ENCODE peak calls at places on chromosome 15, in eight cellular contexts. One of them, this sample, is unnamed.

GRCh38 chr15:72474466-72474911 is 359 bp downstream of the ARIH1 start:
- DNase-seq in esophagus muscularis mucosa: no peak
- DNase-seq in endothelial cell: peak; percentile 34
- DNase-seq in fibroblast of lung: no peak
- DNase-seq in progenitor cell of endocrine pancreas: no peak
- DNase-seq in cardiac muscle cell: no peak
- DNase-seq in mesothelial cell of epicardium: peak; percentile 63
- DNase-seq in GM13977: no peak
- DNase-seq in this sample: no peak

GRCh38 chr15:71444866-71445590 is 329.8 kb downstream of the THSD4 start:
- DNase-seq in progenitor cell of endocrine pancreas: no peak
- DNase-seq in endothelial cell: no peak
- DNase-seq in mesothelial cell of epicardium: no peak
- DNase-seq in GM13977: no peak
- DNase-seq in esophagus muscularis mucosa: no peak
- DNase-seq in fibroblast of lung: no peak
- DNase-seq in cardiac muscle cell: no peak
- DNase-seq in this sample: no peak

GRCh38 chr15:84911879-84912660 is 27.6 kb downstream of the SLC28A1 start:
- DNase-seq in GM13977: no peak
- DNase-seq in progenitor cell of endocrine pancreas: no peak
- DNase-seq in mesothelial cell of epicardium: no peak
- DNase-seq in endothelial cell: no peak
- DNase-seq in cardiac muscle cell: peak; percentile 100
- DNase-seq in fibroblast of lung: peak; percentile 96
- DNase-seq in esophagus muscularis mucosa: peak; percentile 95
- DNase-seq in this sample: no peak

GRCh38 chr15:26134152-26134551 is 271.0 kb upstream of the ATP10A start:
- DNase-seq in endothelial cell: no peak
- DNase-seq in esophagus muscularis mucosa: no peak
- DNase-seq in fibroblast of lung: no peak
- DNase-seq in GM13977: no peak
- DNase-seq in cardiac muscle cell: no peak
- DNase-seq in progenitor cell of endocrine pancreas: no peak
- DNase-seq in mesothelial cell of epicardium: no peak
- DNase-seq in this sample: no peak

GRCh38 chr15:42919308-42919707 is 1.3 kb downstream of the TTBK2 start:
- DNase-seq in fibroblast of lung: no peak
- DNase-seq in mesothelial cell of epicardium: no peak
- DNase-seq in GM13977: no peak
- DNase-seq in endothelial cell: no peak
- DNase-seq in cardiac muscle cell: peak; percentile 16
- DNase-seq in progenitor cell of endocrine pancreas: no peak
- DNase-seq in esophagus muscularis mucosa: no peak
- DNase-seq in this sample: no peak

GRCh38 chr15:58473720-58474119 is 41.9 kb downstream of the LIPC start:
- DNase-seq in progenitor cell of endocrine pancreas: no peak
- DNase-seq in esophagus muscularis mucosa: no peak
- DNase-seq in fibroblast of lung: peak; percentile 25
- DNase-seq in endothelial cell: no peak
- DNase-seq in GM13977: peak; percentile 36
- DNase-seq in cardiac muscle cell: peak; percentile 83
- DNase-seq in mesothelial cell of epicardium: no peak
- DNase-seq in this sample: no peak

GRCh38 chr15:78842519-78842918 is 30.2 kb upstream of the MORF4L1 start:
- DNase-seq in progenitor cell of endocrine pancreas: no peak
- DNase-seq in endothelial cell: no peak
- DNase-seq in cardiac muscle cell: no peak
- DNase-seq in mesothelial cell of epicardium: no peak
- DNase-seq in esophagus muscularis mucosa: no peak
- DNase-seq in GM13977: peak; percentile 76
- DNase-seq in fibroblast of lung: no peak
- DNase-seq in this sample: no peak

GRCh38 chr15:35112346-35112745 is 27.3 kb upstream of the NANOGP8 start:
- DNase-seq in mesothelial cell of epicardium: no peak
- DNase-seq in cardiac muscle cell: no peak
- DNase-seq in GM13977: no peak
- DNase-seq in fibroblast of lung: no peak
- DNase-seq in progenitor cell of endocrine pancreas: no peak
- DNase-seq in endothelial cell: no peak
- DNase-seq in esophagus muscularis mucosa: no peak
- DNase-seq in this sample: no peak

GRCh38 chr15:43948691-43949325 is 122.0 kb downstream of the WDR76 start:
- DNase-seq in fibroblast of lung: no peak
- DNase-seq in cardiac muscle cell: no peak
- DNase-seq in progenitor cell of endocrine pancreas: no peak
- DNase-seq in mesothelial cell of epicardium: no peak
- DNase-seq in endothelial cell: no peak
- DNase-seq in GM13977: peak; percentile 46
- DNase-seq in esophagus muscularis mucosa: peak; percentile 31
- DNase-seq in this sample: no peak

GRCh38 chr15:63013052-63013808 is 29.3 kb upstream of the TPM1 start:
- DNase-seq in progenitor cell of endocrine pancreas: no peak
- DNase-seq in esophagus muscularis mucosa: no peak
- DNase-seq in fibroblast of lung: peak; percentile 90
- DNase-seq in GM13977: no peak
- DNase-seq in cardiac muscle cell: peak; percentile 78
- DNase-seq in mesothelial cell of epicardium: no peak
- DNase-seq in endothelial cell: no peak
- DNase-seq in this sample: no peak

GRCh38 chr15:33069161-33069560 is 125.4 kb downstream of the FMN1 start:
- DNase-seq in esophagus muscularis mucosa: no peak
- DNase-seq in progenitor cell of endocrine pancreas: no peak
- DNase-seq in GM13977: no peak
- DNase-seq in endothelial cell: no peak
- DNase-seq in mesothelial cell of epicardium: no peak
- DNase-seq in cardiac muscle cell: no peak
- DNase-seq in fibroblast of lung: no peak
- DNase-seq in this sample: no peak

GRCh38 chr15:66634540-66634939 is 67.5 kb upstream of the SMAD6 start:
- DNase-seq in esophagus muscularis mucosa: no peak
- DNase-seq in fibroblast of lung: no peak
- DNase-seq in endothelial cell: no peak
- DNase-seq in progenitor cell of endocrine pancreas: no peak
- DNase-seq in cardiac muscle cell: no peak
- DNase-seq in mesothelial cell of epicardium: no peak
- DNase-seq in GM13977: no peak
- DNase-seq in this sample: no peak

GRCh38 chr15:40767838-40768491 is 1.8 kb upstream of the C15orf62 start:
- DNase-seq in esophagus muscularis mucosa: no peak
- DNase-seq in cardiac muscle cell: no peak
- DNase-seq in endothelial cell: no peak
- DNase-seq in mesothelial cell of epicardium: no peak
- DNase-seq in GM13977: no peak
- DNase-seq in fibroblast of lung: no peak
- DNase-seq in progenitor cell of endocrine pancreas: no peak
- DNase-seq in this sample: no peak

GRCh38 chr15:25416693-25417092 is 22.1 kb downstream of the UBE3A start:
- DNase-seq in fibroblast of lung: no peak
- DNase-seq in mesothelial cell of epicardium: no peak
- DNase-seq in GM13977: no peak
- DNase-seq in progenitor cell of endocrine pancreas: no peak
- DNase-seq in endothelial cell: no peak
- DNase-seq in cardiac muscle cell: no peak
- DNase-seq in esophagus muscularis mucosa: no peak
- DNase-seq in this sample: no peak

GRCh38 chr15:100663066-100663465 is 60.7 kb downstream of the ASB7 start:
- DNase-seq in cardiac muscle cell: peak; percentile 22
- DNase-seq in GM13977: no peak
- DNase-seq in endothelial cell: peak; percentile 36
- DNase-seq in fibroblast of lung: no peak
- DNase-seq in esophagus muscularis mucosa: no peak
- DNase-seq in mesothelial cell of epicardium: no peak
- DNase-seq in progenitor cell of endocrine pancreas: no peak
- DNase-seq in this sample: peak; percentile 52

GRCh38 chr15:100869151-100869999 is 10.3 kb upstream of the ALDH1A3 start:
- DNase-seq in cardiac muscle cell: no peak
- DNase-seq in fibroblast of lung: no peak
- DNase-seq in GM13977: no peak
- DNase-seq in esophagus muscularis mucosa: no peak
- DNase-seq in endothelial cell: peak; percentile 41
- DNase-seq in progenitor cell of endocrine pancreas: no peak
- DNase-seq in mesothelial cell of epicardium: no peak
- DNase-seq in this sample: peak; percentile 62

GRCh38 chr15:49045691-49046112 is 544 bp downstream of the SECISBP2L start:
- DNase-seq in fibroblast of lung: peak; percentile 40
- DNase-seq in esophagus muscularis mucosa: no peak
- DNase-seq in endothelial cell: peak; percentile 45
- DNase-seq in mesothelial cell of epicardium: no peak
- DNase-seq in cardiac muscle cell: peak; percentile 52
- DNase-seq in GM13977: peak; percentile 60
- DNase-seq in progenitor cell of endocrine pancreas: no peak
- DNase-seq in this sample: peak; percentile 54

DNA sequence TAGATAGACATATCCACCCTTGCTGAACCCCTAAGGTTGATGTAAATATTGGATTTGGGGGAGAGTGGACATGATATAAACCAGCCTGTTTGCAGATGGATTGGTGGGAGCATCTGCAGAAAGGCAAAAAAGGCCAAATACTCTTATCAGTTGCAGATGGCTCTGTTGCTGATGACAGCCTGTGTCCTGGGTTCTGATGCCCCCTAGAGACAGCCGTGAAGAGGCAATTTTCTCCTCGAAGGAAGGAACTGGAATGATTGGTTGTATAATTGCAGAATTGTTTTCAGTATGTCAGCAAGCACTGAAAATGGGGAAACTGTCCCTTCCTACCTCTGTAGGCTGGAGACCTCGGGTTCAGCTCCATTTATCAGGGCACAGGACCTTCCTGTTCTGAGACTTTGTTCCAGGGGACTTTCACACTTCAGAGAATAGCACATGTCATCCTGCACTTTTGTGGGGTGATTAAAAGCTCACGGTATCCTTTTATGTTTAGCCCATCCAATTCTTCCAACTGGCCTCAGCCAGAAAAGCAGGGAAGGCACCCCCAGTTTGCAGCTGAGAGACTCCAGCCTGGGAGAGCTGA is 103.0 kb downstream of the PGPEP1L start:
- DNase-seq in cardiac muscle cell: peak; percentile 59
- DNase-seq in GM13977: peak; percentile 63
- DNase-seq in progenitor cell of endocrine pancreas: no peak
- DNase-seq in fibroblast of lung: peak; percentile 71
- DNase-seq in esophagus muscularis mucosa: no peak
- DNase-seq in endothelial cell: peak; percentile 42
- DNase-seq in mesothelial cell of epicardium: no peak
- DNase-seq in this sample: peak; percentile 45
- TF ChIP-seq CTCF in cardiac muscle cell: peak; percentile 65
- TF ChIP-seq CTCF in GM13977: peak; percentile 44
- TF ChIP-seq CTCF in progenitor cell of endocrine pancreas: peak; percentile 38
- TF ChIP-seq CTCF in fibroblast of lung: peak; percentile 73
- TF ChIP-seq CTCF in esophagus muscularis mucosa: peak; percentile 53
- TF ChIP-seq CTCF in endothelial cell: peak; percentile 25
- TF ChIP-seq CTCF in mesothelial cell of epicardium: no peak
- TF ChIP-seq CTCF in this sample: no peak

DNA sequence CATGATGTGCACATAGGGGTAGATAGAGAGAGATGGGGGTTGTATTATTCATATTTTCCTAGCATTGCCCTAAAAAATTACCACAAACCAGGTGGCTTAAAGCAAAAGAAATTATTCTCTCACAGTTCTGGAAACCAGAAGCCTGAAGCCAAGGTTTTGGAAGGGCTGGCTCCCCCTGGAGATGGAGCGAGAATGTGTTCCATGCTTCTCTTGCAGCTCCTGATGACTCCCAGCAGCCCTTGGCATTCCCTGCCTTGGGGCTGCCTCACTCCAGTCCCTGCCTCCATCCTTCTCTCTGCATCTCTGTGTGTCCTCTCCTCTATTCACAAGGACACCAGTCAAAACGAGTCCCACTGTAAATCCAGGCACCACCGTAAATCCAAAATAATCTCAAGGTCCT is 91.5 kb upstream of the FAM174B start:
- DNase-seq in GM13977: no peak
- DNase-seq in progenitor cell of endocrine pancreas: no peak
- DNase-seq in esophagus muscularis mucosa: no peak
- DNase-seq in endothelial cell: no peak
- DNase-seq in mesothelial cell of epicardium: no peak
- DNase-seq in cardiac muscle cell: no peak
- DNase-seq in fibroblast of lung: no peak
- DNase-seq in this sample: no peak
- TF ChIP-seq CTCF in GM13977: no peak
- TF ChIP-seq CTCF in progenitor cell of endocrine pancreas: no peak
- TF ChIP-seq CTCF in esophagus muscularis mucosa: no peak
- TF ChIP-seq CTCF in endothelial cell: no peak
- TF ChIP-seq CTCF in mesothelial cell of epicardium: no peak
- TF ChIP-seq CTCF in cardiac muscle cell: no peak
- TF ChIP-seq CTCF in fibroblast of lung: no peak
- TF ChIP-seq CTCF in this sample: no peak

GRCh38 chr15:88658070-88658965 is 19.5 kb downstream of the ISG20 start:
- DNase-seq in GM13977: no peak
- DNase-seq in endothelial cell: no peak
- DNase-seq in esophagus muscularis mucosa: peak; percentile 89
- DNase-seq in fibroblast of lung: no peak
- DNase-seq in mesothelial cell of epicardium: peak; percentile 28
- DNase-seq in cardiac muscle cell: no peak
- DNase-seq in progenitor cell of endocrine pancreas: no peak
- DNase-seq in this sample: no peak

GRCh38 chr15:88655780-88656488 is 17.1 kb downstream of the ISG20 start:
- DNase-seq in fibroblast of lung: no peak
- DNase-seq in GM13977: no peak
- DNase-seq in cardiac muscle cell: no peak
- DNase-seq in progenitor cell of endocrine pancreas: no peak
- DNase-seq in endothelial cell: no peak
- DNase-seq in esophagus muscularis mucosa: peak; percentile 75
- DNase-seq in mesothelial cell of epicardium: no peak
- DNase-seq in this sample: no peak

GRCh38 chr15:88658972-88659931 is 20.4 kb downstream of the ISG20 start:
- DNase-seq in mesothelial cell of epicardium: peak; percentile 31
- DNase-seq in esophagus muscularis mucosa: peak; percentile 87
- DNase-seq in cardiac muscle cell: peak; percentile 79
- DNase-seq in GM13977: no peak
- DNase-seq in progenitor cell of endocrine pancreas: no peak
- DNase-seq in endothelial cell: no peak
- DNase-seq in fibroblast of lung: peak; percentile 57
- DNase-seq in this sample: no peak

GRCh38 chr15:88656760-88657221 is 18.0 kb downstream of the ISG20 start:
- DNase-seq in mesothelial cell of epicardium: peak; percentile 29
- DNase-seq in fibroblast of lung: no peak
- DNase-seq in GM13977: peak; percentile 79
- DNase-seq in endothelial cell: no peak
- DNase-seq in progenitor cell of endocrine pancreas: no peak
- DNase-seq in cardiac muscle cell: no peak
- DNase-seq in esophagus muscularis mucosa: no peak
- DNase-seq in this sample: no peak

GRCh38 chr15:88657326-88658069 is 18.7 kb downstream of the ISG20 start:
- DNase-seq in endothelial cell: peak; percentile 58
- DNase-seq in mesothelial cell of epicardium: peak; percentile 42
- DNase-seq in cardiac muscle cell: peak; percentile 71
- DNase-seq in fibroblast of lung: peak; percentile 57
- DNase-seq in esophagus muscularis mucosa: peak; percentile 92
- DNase-seq in GM13977: peak; percentile 54
- DNase-seq in progenitor cell of endocrine pancreas: peak; percentile 33
- DNase-seq in this sample: peak; percentile 66
- TF ChIP-seq CTCF in endothelial cell: peak; percentile 53
- TF ChIP-seq CTCF in mesothelial cell of epicardium: peak; percentile 68
- TF ChIP-seq CTCF in cardiac muscle cell: peak; percentile 87
- TF ChIP-seq CTCF in fibroblast of lung: peak; percentile 85
- TF ChIP-seq CTCF in esophagus muscularis mucosa: peak; percentile 75
- TF ChIP-seq CTCF in GM13977: peak; percentile 56
- TF ChIP-seq CTCF in progenitor cell of endocrine pancreas: peak; percentile 79
- TF ChIP-seq CTCF in this sample: peak; percentile 65

DNA sequence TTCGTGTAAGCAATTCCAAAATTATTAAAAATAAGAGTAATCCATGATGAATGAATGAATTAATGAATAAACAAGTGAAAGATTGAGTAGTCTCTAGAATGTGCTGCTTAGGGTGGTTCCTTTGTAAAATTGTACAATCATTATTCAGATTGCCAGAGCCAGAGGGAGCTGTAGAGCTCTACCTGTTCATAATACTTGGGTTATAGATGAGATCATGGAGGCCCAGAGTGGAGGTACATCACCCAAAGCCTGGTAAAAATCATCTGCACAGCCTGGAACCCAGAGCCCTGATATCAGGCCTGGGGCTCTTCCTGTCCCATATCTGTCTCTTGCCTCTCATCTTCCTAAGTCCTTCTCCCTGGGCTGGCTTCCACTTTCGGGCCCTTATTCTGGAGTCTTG is 297.2 kb downstream of the RPLP1 start:
- DNase-seq in esophagus muscularis mucosa: no peak
- DNase-seq in endothelial cell: no peak
- DNase-seq in fibroblast of lung: peak; percentile 17
- DNase-seq in mesothelial cell of epicardium: no peak
- DNase-seq in cardiac muscle cell: no peak
- DNase-seq in GM13977: peak; percentile 28
- DNase-seq in progenitor cell of endocrine pancreas: no peak
- DNase-seq in this sample: no peak
- TF ChIP-seq CTCF in esophagus muscularis mucosa: peak; percentile 11
- TF ChIP-seq CTCF in endothelial cell: no peak
- TF ChIP-seq CTCF in fibroblast of lung: no peak
- TF ChIP-seq CTCF in mesothelial cell of epicardium: no peak
- TF ChIP-seq CTCF in cardiac muscle cell: peak; percentile 26
- TF ChIP-seq CTCF in GM13977: peak; percentile 23
- TF ChIP-seq CTCF in progenitor cell of endocrine pancreas: no peak
- TF ChIP-seq CTCF in this sample: no peak